ENCODE peak calls at places on chromosomes 5 and 9, in five cellular contexts. A is cerebellum; I is AG04450; T is stimulated activated effector memory CD8-positive, alpha-beta T cell treated with anti-CD3 and anti-CD28 coated beads, Interleukin-12 subunit alpha, Interleukin-12 subunit beta, amount 100 ng/mL, for 72 hours; X is GM06990. W is an unnamed sample.

GRCh38 chr9:114779352-114779845 is 26.4 kb downstream of the TNFSF15 start:
- DNase-seq in A (no peak), X (no peak), I (no peak), T (no peak), W (no peak)

GRCh38 chr9:2109066-2109650 is 94.0 kb downstream of the SMARCA2 start:
- DNase-seq in T (no peak), A (no peak), I (no peak), X (no peak), W (no peak)

GRCh38 chr9:81473708-81474107 is 215.6 kb downstream of the TLE1 start:
- DNase-seq in X (no peak), I (no peak), A (no peak), T (no peak), W (no peak)

GRCh38 chr5:170216262-170216864 is 16.4 kb upstream of the C5orf58 start:
- DNase-seq in T (no peak), X (no peak), A (peak; percentile 6), I (no peak), W (peak; percentile 15)

GRCh38 chr5:130923543-130924159 is 241.4 kb downstream of the HINT1 start:
- DNase-seq in I (no peak), X (no peak), T (no peak), A (no peak), W (no peak)

GRCh38 chr9:1979815-1980367 is 35.3 kb upstream of the SMARCA2 start:
- DNase-seq in I (no peak), X (no peak), T (no peak), A (no peak), W (peak; percentile 52)

GRCh38 chr9:137252555-137253506 is 1.7 kb downstream of the STPG3 start:
- DNase-seq in X (no peak), I (no peak), A (no peak), T (no peak), W (no peak)

GRCh38 chr9:138100711-138101349 is 223.2 kb downstream of the CACNA1B start:
- DNase-seq in T (no peak), A (no peak), X (no peak), I (no peak), W (no peak)

GRCh38 chr5:1523480-1523792 is 324 bp downstream of the LPCAT1 start:
- DNase-seq in T (no peak), A (no peak), X (no peak), I (no peak), W (no peak)

GRCh38 chr9:137621131-137621757 is 2.4 kb downstream of the EHMT1 start:
- DNase-seq in T (no peak), I (no peak), X (no peak), A (no peak), W (no peak)